ENCODE peak calls at places on chromosomes 6 and 20, in five cellular contexts. W, Z, K, D and B are unnamed samples.

GRCh38 chr6:39313526-39314272 is 520 bp downstream of the KCNK17 start:
- DNase-seq in W (no peak), Z (no peak), K (no peak), D (no peak), B (no peak)

GRCh38 chr6:163780993-163781392 is 366.5 kb downstream of the QKI start:
- DNase-seq in W (no peak), Z (no peak), K (no peak), D (no peak), B (no peak)

GRCh38 chr6:151753581-151753980 is 53.9 kb upstream of the ESR1 start:
- DNase-seq in W (no peak), Z (no peak), K (no peak), D (no peak), B (no peak)

GRCh38 chr20:63076421-63076820 is 69.7 kb upstream of the BHLHE23 start:
- DNase-seq in W (no peak), Z (no peak), K (no peak), D (no peak), B (no peak)

GRCh38 chr20:34875657-34876160 is 703 bp upstream of the ACSS2 start:
- DNase-seq in W (no peak), Z (no peak), K (no peak), D (no peak), B (no peak)

GRCh38 chr20:9416421-9416820 is 98.0 kb upstream of the LAMP5 start:
- DNase-seq in W (no peak), Z (no peak), K (no peak), D (no peak), B (no peak)

GRCh38 chr6:159302196-159302595 is 133.0 kb downstream of the FNDC1 start:
- DNase-seq in W (no peak), Z (no peak), K (no peak), D (no peak), B (no peak)

GRCh38 chr6:126307859-126308258 is 32.1 kb upstream of the CENPW start:
- DNase-seq in W (peak; percentile 87), Z (no peak), K (no peak), D (no peak), B (peak; percentile 82)

GRCh38 chr20:10651227-10651990 is 22.4 kb downstream of the JAG1 start:
- DNase-seq in W (no peak), Z (no peak), K (no peak), D (no peak), B (peak; percentile 70)

GRCh38 chr20:47586648-47587306 is 85.1 kb downstream of the NCOA3 start:
- DNase-seq in W (peak; percentile 55), Z (no peak), K (no peak), D (no peak), B (peak; percentile 65)

GRCh38 chr6:39181333-39181732 is 47.9 kb downstream of the KCNK5 start:
- DNase-seq in W (no peak), Z (no peak), K (no peak), D (no peak), B (no peak)

GRCh38 chr6:7341989-7342742 is 29.2 kb upstream of the SSR1 start:
- DNase-seq in W (no peak), Z (no peak), K (no peak), D (no peak), B (no peak)

GRCh38 chr6:9204171-9204570 is 768.8 kb upstream of the SLC35B3 start:
- DNase-seq in W (peak; percentile 54), Z (no peak), K (peak; percentile 11), D (no peak), B (peak; percentile 62)

GRCh38 chr20:60467078-60467477 is 508.9 kb downstream of the CDH26 start:
- DNase-seq in W (no peak), Z (no peak), K (no peak), D (no peak), B (no peak)

GRCh38 chr6:144158133-144158532 is 7.8 kb downstream of the STX11 start:
- DNase-seq in W (peak; percentile 98), Z (no peak), K (peak; percentile 17), D (no peak), B (peak; percentile 93)

GRCh38 chr20:17558154-17558940 is 11.5 kb upstream of the DSTN start:
- DNase-seq in W (peak; percentile 93), Z (peak; percentile 42), K (no peak), D (peak; percentile 58), B (peak; percentile 93)

GRCh38 chr20:20665933-20666332 is 46.5 kb downstream of the RALGAPA2 start:
- DNase-seq in W (no peak), Z (no peak), K (no peak), D (no peak), B (no peak)
- H3K4me3 ChIP-seq in W (no peak overlapping the region), Z (no peak overlapping the region), K (no peak overlapping the region), D (no peak overlapping the region), B (no peak overlapping the region)

GRCh38 chr20:25076731-25077609 is 5.0 kb downstream of the VSX1 start:
- DNase-seq in W (no peak), Z (peak; percentile 19), K (peak; percentile 35), D (no peak), B (peak; percentile 48)
- TF ChIP-seq CTCF in W (peak; percentile 33), Z (no peak), K (no peak), D (no peak), B (peak; percentile 45)

DNA sequence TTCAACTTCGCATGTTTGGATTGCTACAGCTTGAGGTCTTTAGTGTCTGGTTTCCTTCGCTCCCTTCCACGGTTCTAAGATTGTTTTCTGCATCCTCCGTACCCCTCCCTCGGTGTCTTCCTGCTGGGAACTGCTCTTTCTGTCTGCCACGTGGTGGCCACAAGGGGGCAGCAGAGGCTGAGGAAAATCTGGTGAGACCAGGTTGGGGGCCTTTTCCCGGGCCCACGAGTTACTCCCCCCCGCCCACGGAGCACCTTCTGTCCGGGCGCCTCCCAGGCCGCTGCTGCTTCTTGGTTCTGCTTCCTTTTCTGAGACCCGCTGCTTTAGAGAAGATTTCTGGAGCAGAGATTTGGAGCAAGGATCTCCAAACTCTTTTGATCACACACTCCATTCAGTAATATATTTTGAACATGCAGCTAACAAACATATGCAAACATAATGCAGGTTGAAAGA is 21.1 kb upstream of the NOTCH4 start:
- DNase-seq in W (peak; percentile 75), Z (peak; percentile 71), K (peak; percentile 54), D (no peak), B (peak; percentile 79)
- H3K4me3 ChIP-seq in W (no peak overlapping the region), Z (no peak overlapping the region), K (no peak overlapping the region), D (peak overlapping the region; percentile 55), B (no peak overlapping the region)

GRCh38 chr6:109790131-109790530 is 99.0 kb downstream of the FIG4 start:
- DNase-seq in W (peak; percentile 76), Z (no peak), K (no peak), D (no peak), B (peak; percentile 58)

GRCh38 chr6:109793793-109794192 is 102.7 kb downstream of the FIG4 start:
- DNase-seq in W (peak; percentile 98), Z (no peak), K (no peak), D (peak; percentile 11), B (peak; percentile 96)

GRCh38 chr6:109793015-109793414 is 101.9 kb downstream of the FIG4 start:
- DNase-seq in W (no peak), Z (no peak), K (no peak), D (no peak), B (no peak)

GRCh38 chr6:109788687-109789086 is 97.6 kb downstream of the FIG4 start:
- DNase-seq in W (peak; percentile 94), Z (no peak), K (no peak), D (no peak), B (no peak)

GRCh38 chr6:109791301-109791700 is 100.2 kb downstream of the FIG4 start:
- DNase-seq in W (no peak), Z (no peak), K (no peak), D (no peak), B (no peak)
- TF ChIP-seq CTCF in W (no peak), Z (no peak), K (no peak), D (no peak), B (no peak)

DNA sequence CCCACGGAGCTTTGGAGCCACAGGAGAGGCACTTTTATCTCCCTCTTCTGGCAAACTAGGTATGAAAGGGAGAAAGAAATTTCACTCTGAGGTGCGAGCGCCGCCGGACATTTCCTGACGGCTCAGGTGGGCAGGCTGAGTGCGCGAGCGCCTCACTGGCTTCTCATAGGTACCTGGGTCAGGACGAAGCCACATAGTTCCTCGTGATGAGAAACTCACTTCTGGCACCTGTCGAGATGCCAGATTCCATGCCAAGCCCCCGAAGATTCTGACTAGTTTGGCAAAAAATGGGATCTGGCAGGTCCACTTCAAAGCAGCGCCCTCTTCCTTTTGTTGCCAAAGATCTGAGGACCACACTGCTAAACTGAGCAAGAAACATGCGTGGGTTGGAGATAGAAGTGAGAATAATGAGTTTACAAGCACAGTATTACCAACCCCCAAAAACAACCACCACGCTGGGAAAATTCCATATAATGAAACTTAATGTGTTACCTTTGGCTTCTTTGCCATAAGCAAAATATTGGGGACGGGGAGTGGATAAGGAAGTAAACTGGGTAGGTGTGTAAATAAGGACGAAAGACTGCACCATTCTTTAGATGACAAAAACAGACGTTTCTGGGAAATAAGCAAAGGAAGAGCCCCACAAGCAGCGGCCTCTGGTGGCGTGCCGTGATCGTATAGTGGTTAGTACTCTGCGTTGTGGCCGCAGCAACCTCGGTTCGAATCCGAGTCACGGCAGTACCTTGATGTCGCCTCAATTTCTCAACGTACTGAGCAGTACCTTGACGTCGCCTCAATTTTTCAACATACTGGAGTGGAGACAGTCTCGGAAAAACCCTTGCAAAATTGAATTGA is 89.8 kb upstream of the PRSS16 start:
- DNase-seq in W (peak; percentile 73), Z (peak; percentile 59), K (peak; percentile 37), D (no peak), B (peak; percentile 69)
- H3K4me3 ChIP-seq in W (peak overlapping the region; percentile 62), Z (peak overlapping the region; percentile 48), K (peak overlapping the region; percentile 42), D (peak overlapping the region; percentile 70), B (peak overlapping the region; percentile 57)